ENCODE peak calls at places on chromosomes 11 and 22, in five cellular contexts. R, Z, F, P and H are unnamed samples.
A peak's percentile ranks its signal among the peaks of the same experiment; 100 is the strongest.

GRCh38 chr22:47201186-47201995 is 438.9 kb downstream of the TBC1D22A start:
- DNase-seq in R (no peak), Z (no peak), F (peak; percentile 59), P (peak; percentile 51), H (no peak)

GRCh38 chr11:41201156-41201555 is 258.3 kb downstream of the LRRC4C start:
- DNase-seq in R (peak; percentile 77), Z (peak; percentile 0), F (no peak), P (no peak), H (peak; percentile 19)

GRCh38 chr11:66066751-66067150 is 3.3 kb upstream of the PACS1 start:
- DNase-seq in R (no peak), Z (no peak), F (no peak), P (no peak), H (no peak)

GRCh38 chr22:26364066-26365015 is 64.7 kb upstream of the ASPHD2 start:
- DNase-seq in R (peak; percentile 95), Z (peak; percentile 80), F (peak; percentile 62), P (no peak), H (peak; percentile 86)

GRCh38 chr11:123055132-123055924 is 6.6 kb downstream of the HSPA8 start:
- DNase-seq in R (no peak), Z (no peak), F (no peak), P (no peak), H (no peak)

GRCh38 chr11:120517390-120518315 is 6.1 kb downstream of the GRIK4 start:
- DNase-seq in R (no peak), Z (peak; percentile 52), F (no peak), P (no peak), H (peak; percentile 64)

GRCh38 chr11:107689317-107690202 is 22.3 kb downstream of the SLN start:
- DNase-seq in R (peak; percentile 84), Z (peak; percentile 51), F (peak; percentile 76), P (no peak), H (peak; percentile 81)

GRCh38 chr22:48927591-48927990 is 900.1 kb downstream of the BRD1 start:
- DNase-seq in R (no peak), Z (no peak), F (no peak), P (no peak), H (no peak)

GRCh38 chr22:37312549-37313183 is 30.4 kb downstream of the CYTH4 start:
- DNase-seq in R (no peak), Z (no peak), F (no peak), P (peak; percentile 30), H (no peak)

GRCh38 chr11:62614275-62614674 is 1.2 kb downstream of the ROM1 start:
- DNase-seq in R (no peak), Z (no peak), F (no peak), P (peak; percentile 48), H (no peak)

GRCh38 chr11:79440451-79441158 is at the start of gene TENM4:
- DNase-seq in R (peak; percentile 83), Z (peak; percentile 92), F (peak; percentile 76), P (peak; percentile 68), H (peak; percentile 73)

GRCh38 chr11:119876841-119877240 is 147.8 kb upstream of the NECTIN1 start:
- DNase-seq in R (no peak), Z (no peak), F (no peak), P (no peak), H (no peak)

GRCh38 chr11:77107950-77108349 is 5.3 kb downstream of the OMP start:
- DNase-seq in R (no peak), Z (peak; percentile 95), F (peak; percentile 72), P (peak; percentile 71), H (no peak)

GRCh38 chr22:40602231-40602630 is 34.3 kb downstream of the MRTFA start:
- DNase-seq in R (no peak), Z (no peak), F (no peak), P (no peak), H (peak; percentile 21)

GRCh38 chr11:117972589-117973445 is 13.4 kb upstream of the IL10RA start:
- DNase-seq in R (no peak), Z (no peak), F (no peak), P (no peak), H (no peak)

GRCh38 chr11:132784441-132784840 is 747.9 kb downstream of the OPCML start:
- DNase-seq in R (no peak), Z (peak; percentile 67), F (no peak), P (no peak), H (peak; percentile 16)

GRCh38 chr22:36467946-36468345 is 13.5 kb downstream of the TXN2 start:
- DNase-seq in R (no peak), Z (peak; percentile 97), F (peak; percentile 68), P (peak; percentile 76), H (peak; percentile 96)

GRCh38 chr11:74820763-74821162 is 72.1 kb downstream of the RNF169 start:
- DNase-seq in R (no peak), Z (peak; percentile 99), F (no peak), P (no peak), H (no peak)

GRCh38 chr11:30740071-30740470 is 153.9 kb upstream of the MPPED2 start:
- DNase-seq in R (no peak), Z (no peak), F (no peak), P (no peak), H (no peak)

GRCh38 chr11:76096552-76096951 is 109.8 kb downstream of the WNT11 start:
- DNase-seq in R (no peak), Z (no peak), F (no peak), P (no peak), H (no peak)

GRCh38 chr11:103649401-103649895 is 387.0 kb upstream of the DDI1 start:
- DNase-seq in R (no peak), Z (no peak), F (no peak), P (no peak), H (no peak)

GRCh38 chr22:46402505-46402904 is 67.0 kb downstream of the TRMU start:
- DNase-seq in R (no peak), Z (no peak), F (no peak), P (no peak), H (no peak)

GRCh38 chr22:22565991-22566390 is 6.9 kb upstream of the PRAME start:
- DNase-seq in R (no peak), Z (peak; percentile 44), F (no peak), P (no peak), H (peak; percentile 61)

GRCh38 chr11:64211181-64211872 is 4.8 kb downstream of the FERMT3 start:
- DNase-seq in R (no peak), Z (no peak), F (no peak), P (peak; percentile 58), H (no peak)

DNA sequence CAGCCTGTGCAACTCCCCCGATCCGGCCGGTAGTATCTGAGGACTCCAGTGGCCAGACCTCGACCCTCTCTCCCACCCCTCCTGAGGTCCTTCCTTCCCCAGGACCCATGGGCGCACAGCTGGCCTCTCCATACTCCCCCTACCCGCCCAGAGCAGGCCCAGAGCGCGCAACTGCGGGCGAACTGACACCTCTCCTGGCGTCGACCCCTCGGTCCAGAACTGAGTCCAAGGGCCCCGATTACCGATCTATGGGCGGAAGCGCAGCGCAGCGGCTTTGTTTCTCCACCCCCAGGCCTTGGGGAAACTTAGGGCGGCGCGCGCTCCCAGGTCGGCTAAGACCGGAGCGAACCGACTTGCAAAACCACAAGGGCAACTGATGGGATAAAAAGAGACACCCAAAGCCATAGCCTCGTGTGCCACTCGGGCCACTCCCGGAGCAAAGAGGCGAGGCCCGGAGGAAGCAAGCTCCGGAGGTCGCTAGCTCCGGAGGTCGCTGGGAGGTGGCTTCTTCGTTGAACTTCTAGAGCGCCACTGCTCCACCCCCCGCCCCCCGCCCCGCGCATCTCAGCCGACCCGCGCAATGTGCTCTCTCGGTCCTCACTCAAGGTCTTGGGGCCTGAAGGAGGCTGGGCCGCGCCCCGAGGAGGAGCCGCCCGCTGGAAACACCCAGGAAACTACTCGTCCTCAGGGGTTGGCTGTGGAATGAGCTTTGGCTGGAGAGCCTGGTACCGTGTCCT is 9.8 kb upstream of the ALX4 start:
- DNase-seq in R (peak; percentile 70), Z (no peak), F (no peak), P (no peak), H (no peak)
- H3K27me3 ChIP-seq in R (peaks cover 100% of the 10 kb centered on the region), Z (peaks cover 95% of the 10 kb centered on the region), F (peaks cover 98% of the 10 kb centered on the region), P (peaks cover 94% of the 10 kb centered on the region), H (peaks cover 100% of the 10 kb centered on the region)

GRCh38 chr11:68990995-68991780 is 10.4 kb upstream of the MRGPRD start:
- DNase-seq in R (no peak), Z (no peak), F (peak; percentile 41), P (peak; percentile 46), H (no peak)
- H3K27ac ChIP-seq in R (no peak overlapping the region), Z (no peak overlapping the region), F (no peak overlapping the region), P (no peak overlapping the region), H (no peak overlapping the region)

GRCh38 chr11:2109541-2110019 is 29.6 kb downstream of the IGF2 start:
- DNase-seq in R (no peak), Z (no peak), F (peak; percentile 59), P (peak; percentile 70), H (peak; percentile 47)
- TF ChIP-seq CTCF in R (no peak), Z (no peak), F (no peak), P (no peak), H (peak; percentile 15)

GRCh38 chr11:1433568-1433967 is 43.8 kb downstream of the BRSK2 start:
- DNase-seq in R (no peak), Z (no peak), F (no peak), P (no peak), H (no peak)
- H3K27me3 ChIP-seq in R (no peaks in the 10 kb centered on the region), Z (peaks cover 4% of the 10 kb centered on the region), F (peaks cover 15% of the 10 kb centered on the region), P (no peaks in the 10 kb centered on the region), H (no peaks in the 10 kb centered on the region)

GRCh38 chr11:105046898-105047579 is 1.9 kb upstream of the CARD16 start:
- DNase-seq in R (no peak), Z (peak; percentile 100), F (no peak), P (no peak), H (peak; percentile 87)

GRCh38 chr11:105054723-105055492 is 9.8 kb upstream of the CARD16 start:
- DNase-seq in R (no peak), Z (no peak), F (no peak), P (no peak), H (no peak)

GRCh38 chr11:105052487-105052886 is 7.4 kb upstream of the CARD16 start:
- DNase-seq in R (no peak), Z (no peak), F (no peak), P (no peak), H (no peak)

GRCh38 chr11:105056446-105056845 is 11.3 kb upstream of the CARD16 start:
- DNase-seq in R (no peak), Z (no peak), F (no peak), P (no peak), H (no peak)

GRCh38 chr11:105051559-105051958 is 6.4 kb upstream of the CARD16 start:
- DNase-seq in R (no peak), Z (no peak), F (no peak), P (no peak), H (no peak)
- H3K27ac ChIP-seq in R (no peak overlapping the region), Z (no peak overlapping the region), F (no peak overlapping the region), P (no peak overlapping the region), H (no peak overlapping the region)

GRCh38 chr11:49995559-49995958 is 13.2 kb upstream of the OR4C12 start:
- DNase-seq in R (peak; percentile 45), Z (peak; percentile 50), F (no peak), P (no peak), H (peak; percentile 49)
- TF ChIP-seq CTCF in R (peak; percentile 43), Z (peak; percentile 39), F (peak; percentile 27), P (peak; percentile 32), H (peak; percentile 32)

GRCh38 chr11:1541474-1542204 is 30.4 kb downstream of the DUSP8 start:
- DNase-seq in R (peak; percentile 34), Z (no peak), F (no peak), P (peak; percentile 51), H (no peak)
- H3K27me3 ChIP-seq in R (peaks cover 69% of the 10 kb centered on the region), Z (peaks cover 67% of the 10 kb centered on the region), F (peaks cover 6% of the 10 kb centered on the region), P (peaks cover 9% of the 10 kb centered on the region), H (peaks cover 77% of the 10 kb centered on the region)

GRCh38 chr11:111778047-111778558 is 11.9 kb upstream of the PPP2R1B start:
- DNase-seq in R (no peak), Z (no peak), F (no peak), P (no peak), H (no peak)
- H3K27ac ChIP-seq in R (no peak overlapping the region), Z (no peak overlapping the region), F (no peak overlapping the region), P (no peak overlapping the region), H (no peak overlapping the region)

GRCh38 chr11:55707029-55707428 is 45.0 kb downstream of the OR4C6 start:
- DNase-seq in R (peak; percentile 9), Z (peak; percentile 33), F (no peak), P (no peak), H (peak; percentile 40)
- TF ChIP-seq CTCF in R (peak; percentile 62), Z (peak; percentile 55), F (peak; percentile 21), P (peak; percentile 51), H (peak; percentile 51)